ENCODE peak calls at places on chromosome 4, in seven cellular contexts. One of them, this sample, is unnamed.

GRCh38 chr4:145279122-145279960 is 99.0 kb upstream of the OTUD4 start:
- DNase-seq in Peyer's patch: no peak
- DNase-seq in cardiac fibroblast: peak
- DNase-seq in GM19239: no peak
- DNase-seq in GM23338: no peak
- DNase-seq in prostate gland: no peak
- DNase-seq in germinal center: no peak
- DNase-seq in this sample: no peak

GRCh38 chr4:138138774-138139173 is 103.4 kb downstream of the SLC7A11 start:
- DNase-seq in Peyer's patch: no peak
- DNase-seq in cardiac fibroblast: no peak
- DNase-seq in GM19239: no peak
- DNase-seq in GM23338: no peak
- DNase-seq in prostate gland: no peak
- DNase-seq in germinal center: no peak
- DNase-seq in this sample: no peak

GRCh38 chr4:168221298-168221697 is 97.3 kb downstream of the DDX60 start:
- DNase-seq in Peyer's patch: no peak
- DNase-seq in cardiac fibroblast: peak
- DNase-seq in GM19239: no peak
- DNase-seq in GM23338: no peak
- DNase-seq in prostate gland: no peak
- DNase-seq in germinal center: no peak
- DNase-seq in this sample: no peak

GRCh38 chr4:117137143-117137542 is 51.8 kb upstream of the TRAM1L1 start:
- DNase-seq in Peyer's patch: no peak
- DNase-seq in cardiac fibroblast: peak
- DNase-seq in GM19239: no peak
- DNase-seq in GM23338: no peak
- DNase-seq in prostate gland: no peak
- DNase-seq in germinal center: no peak
- DNase-seq in this sample: no peak

GRCh38 chr4:68951806-68952585 is 392 bp upstream of the UGT2A3 start:
- DNase-seq in Peyer's patch: no peak
- DNase-seq in cardiac fibroblast: no peak
- DNase-seq in GM19239: no peak
- DNase-seq in GM23338: no peak
- DNase-seq in prostate gland: no peak
- DNase-seq in germinal center: no peak
- DNase-seq in this sample: no peak

GRCh38 chr4:109588176-109588575 is 28.1 kb downstream of the MCUB start:
- DNase-seq in Peyer's patch: no peak
- DNase-seq in cardiac fibroblast: peak
- DNase-seq in GM19239: peak
- DNase-seq in GM23338: no peak
- DNase-seq in prostate gland: no peak
- DNase-seq in germinal center: peak
- DNase-seq in this sample: no peak

GRCh38 chr4:53049528-53049927 is 187.4 kb downstream of the RASL11B start:
- DNase-seq in Peyer's patch: no peak
- DNase-seq in cardiac fibroblast: no peak
- DNase-seq in GM19239: no peak
- DNase-seq in GM23338: no peak
- DNase-seq in prostate gland: no peak
- DNase-seq in germinal center: no peak
- DNase-seq in this sample: no peak

GRCh38 chr4:182533948-182534347 is 290.7 kb downstream of the TENM3 start:
- DNase-seq in Peyer's patch: no peak
- DNase-seq in cardiac fibroblast: peak
- DNase-seq in GM19239: no peak
- DNase-seq in GM23338: no peak
- DNase-seq in prostate gland: no peak
- DNase-seq in germinal center: no peak
- DNase-seq in this sample: no peak

GRCh38 chr4:143424276-143424675 is 87.6 kb downstream of the GAB1 start:
- DNase-seq in Peyer's patch: no peak
- DNase-seq in cardiac fibroblast: no peak
- DNase-seq in GM19239: no peak
- DNase-seq in GM23338: no peak
- DNase-seq in prostate gland: no peak
- DNase-seq in germinal center: no peak
- DNase-seq in this sample: no peak

GRCh38 chr4:139767168-139767567 is 101.5 kb downstream of the MGST2 start:
- DNase-seq in Peyer's patch: no peak
- DNase-seq in cardiac fibroblast: no peak
- DNase-seq in GM19239: no peak
- DNase-seq in GM23338: no peak
- DNase-seq in prostate gland: no peak
- DNase-seq in germinal center: no peak
- DNase-seq in this sample: no peak

GRCh38 chr4:79467246-79467932 is 59.4 kb upstream of the GK2 start:
- DNase-seq in Peyer's patch: no peak
- DNase-seq in cardiac fibroblast: peak
- DNase-seq in GM19239: no peak
- DNase-seq in GM23338: no peak
- DNase-seq in prostate gland: no peak
- DNase-seq in germinal center: no peak
- DNase-seq in this sample: no peak

GRCh38 chr4:90345549-90345948 is 218.4 kb downstream of the CCSER1 start:
- DNase-seq in Peyer's patch: no peak
- DNase-seq in cardiac fibroblast: no peak
- DNase-seq in GM19239: no peak
- DNase-seq in GM23338: no peak
- DNase-seq in prostate gland: no peak
- DNase-seq in germinal center: no peak
- DNase-seq in this sample: no peak

GRCh38 chr4:153326513-153326912 is 18.0 kb upstream of the MND1 start:
- DNase-seq in Peyer's patch: no peak
- DNase-seq in cardiac fibroblast: peak
- DNase-seq in GM19239: no peak
- DNase-seq in GM23338: no peak
- DNase-seq in prostate gland: no peak
- DNase-seq in germinal center: no peak
- DNase-seq in this sample: no peak

GRCh38 chr4:99219479-99219878 is 433 bp upstream of the ADH6 start:
- DNase-seq in Peyer's patch: no peak
- DNase-seq in cardiac fibroblast: no peak
- DNase-seq in GM19239: peak
- DNase-seq in GM23338: no peak
- DNase-seq in prostate gland: no peak
- DNase-seq in germinal center: no peak
- DNase-seq in this sample: no peak

GRCh38 chr4:151362404-151363164 is 37.2 kb upstream of the SH3D19 start:
- DNase-seq in Peyer's patch: peak
- DNase-seq in cardiac fibroblast: peak
- DNase-seq in GM19239: peak
- DNase-seq in GM23338: peak
- DNase-seq in prostate gland: peak
- DNase-seq in germinal center: peak
- DNase-seq in this sample: peak

GRCh38 chr4:120066525-120067333 is at the start of gene MAD2L1:
- DNase-seq in Peyer's patch: peak
- DNase-seq in cardiac fibroblast: peak
- DNase-seq in GM19239: peak
- DNase-seq in GM23338: peak
- DNase-seq in prostate gland: peak
- DNase-seq in germinal center: peak
- DNase-seq in this sample: peak

GRCh38 chr4:183348706-183349659 is 26.8 kb upstream of the CLDN24 start:
- DNase-seq in Peyer's patch: no peak
- DNase-seq in cardiac fibroblast: peak
- DNase-seq in GM19239: no peak
- DNase-seq in GM23338: no peak
- DNase-seq in prostate gland: no peak
- DNase-seq in germinal center: no peak
- DNase-seq in this sample: no peak

GRCh38 chr4:1204828-1205591 is 32.6 kb upstream of the SPON2 start:
- DNase-seq in Peyer's patch: peak
- DNase-seq in cardiac fibroblast: no peak
- DNase-seq in GM19239: no peak
- DNase-seq in GM23338: peak
- DNase-seq in prostate gland: no peak
- DNase-seq in germinal center: no peak
- DNase-seq in this sample: peak

GRCh38 chr4:117692538-117692937 is 341.7 kb upstream of the NDST3 start:
- DNase-seq in Peyer's patch: no peak
- DNase-seq in cardiac fibroblast: no peak
- DNase-seq in GM19239: no peak
- DNase-seq in GM23338: no peak
- DNase-seq in prostate gland: no peak
- DNase-seq in germinal center: no peak
- DNase-seq in this sample: no peak

This sample was measured in left colon.